ENCODE peak calls at places on chromosomes 5 and 9, in five cellular contexts. D, S, R, K and Q are unnamed samples.

GRCh38 chr9:34158362-34158869 is 20.4 kb upstream of the UBAP1 start:
- DNase-seq in D (peak; percentile 80), S (no peak), R (no peak), K (no peak), Q (peak; percentile 69)

GRCh38 chr5:1265026-1265425 is 29.8 kb downstream of the TERT start:
- DNase-seq in D (no peak), S (no peak), R (no peak), K (no peak), Q (no peak)

GRCh38 chr9:113274474-113275146 is 762 bp downstream of the CDC26 start:
- DNase-seq in D (peak; percentile 64), S (no peak), R (peak; percentile 78), K (peak; percentile 22), Q (peak; percentile 28)

GRCh38 chr5:100641833-100642232 is 106.7 kb downstream of the FAM174A start:
- DNase-seq in D (no peak), S (no peak), R (no peak), K (no peak), Q (no peak)

GRCh38 chr9:126397056-126397455 is 70.4 kb downstream of the MVB12B start:
- DNase-seq in D (no peak), S (no peak), R (peak; percentile 37), K (no peak), Q (no peak)

GRCh38 chr5:134114886-134115805 is 665 bp downstream of the TCF7 start:
- DNase-seq in D (no peak), S (peak; percentile 82), R (peak; percentile 20), K (no peak), Q (no peak)

GRCh38 chr9:114880276-114880891 is 50.0 kb downstream of the TNFSF8 start:
- DNase-seq in D (peak; percentile 45), S (no peak), R (no peak), K (no peak), Q (no peak)

GRCh38 chr5:111384220-111384619 is 128.1 kb downstream of the STARD4 start:
- DNase-seq in D (no peak), S (no peak), R (no peak), K (no peak), Q (peak; percentile 3)

GRCh38 chr9:21812945-21813568 is 10.6 kb downstream of the MTAP start:
- DNase-seq in D (peak; percentile 74), S (peak; percentile 73), R (peak; percentile 72), K (no peak), Q (peak; percentile 74)

GRCh38 chr5:31581498-31582099 is 49.5 kb downstream of the C5orf22 start:
- DNase-seq in D (peak; percentile 52), S (no peak), R (peak; percentile 56), K (peak; percentile 2), Q (no peak)

GRCh38 chr9:98075332-98075805 is 18.8 kb downstream of the NANS start:
- DNase-seq in D (peak; percentile 78), S (no peak), R (no peak), K (peak; percentile 57), Q (peak; percentile 69)

GRCh38 chr5:104569621-104570020 is 1007.0 kb upstream of the NUDT12 start:
- DNase-seq in D (no peak), S (no peak), R (no peak), K (no peak), Q (no peak)

GRCh38 chr9:14347408-14348224 is 33.7 kb upstream of the NFIB start:
- DNase-seq in D (no peak), S (peak; percentile 57), R (no peak), K (no peak), Q (peak; percentile 15)

GRCh38 chr9:77215874-77216273 is 38.5 kb downstream of the VPS13A start:
- DNase-seq in D (peak; percentile 55), S (no peak), R (peak; percentile 2), K (no peak), Q (no peak)

GRCh38 chr5:27996665-27997064 is 958.3 kb upstream of the CDH9 start:
- DNase-seq in D (no peak), S (no peak), R (no peak), K (no peak), Q (no peak)

GRCh38 chr5:111299067-111299481 is 74.9 kb downstream of the CAMK4 start:
- DNase-seq in D (no peak), S (no peak), R (peak; percentile 56), K (no peak), Q (no peak)

GRCh38 chr5:3326569-3327232 is 268.9 kb upstream of the IRX1 start:
- DNase-seq in D (no peak), S (no peak), R (no peak), K (no peak), Q (no peak)

GRCh38 chr5:180172447-180173197 is 36.4 kb downstream of the RASGEF1C start:
- DNase-seq in D (no peak), S (no peak), R (no peak), K (no peak), Q (no peak)

GRCh38 chr9:121963542-121963995 is 129.5 kb downstream of the TTLL11 start:
- DNase-seq in D (peak; percentile 88), S (no peak), R (no peak), K (no peak), Q (peak; percentile 70)

GRCh38 chr5:5751987-5752386 is 329.5 kb downstream of the ICE1 start:
- DNase-seq in D (no peak), S (no peak), R (peak; percentile 20), K (no peak), Q (no peak)

GRCh38 chr5:53378590-53379247 is 101.7 kb upstream of the FST start:
- DNase-seq in D (peak; percentile 90), S (no peak), R (no peak), K (no peak), Q (no peak)

GRCh38 chr9:98341157-98342102 is 86.0 kb upstream of the TBC1D2 start:
- DNase-seq in D (no peak), S (no peak), R (no peak), K (no peak), Q (no peak)

GRCh38 chr5:100965291-100965690 is 62.2 kb upstream of the ST8SIA4 start:
- DNase-seq in D (no peak), S (no peak), R (no peak), K (no peak), Q (no peak)

GRCh38 chr5:57184322-57184721 is 10.5 kb downstream of the GPBP1 start:
- DNase-seq in D (no peak), S (no peak), R (peak; percentile 54), K (no peak), Q (no peak)

GRCh38 chr9:96219615-96220257 is 82.2 kb downstream of the HSD17B3 start:
- DNase-seq in D (no peak), S (peak; percentile 73), R (peak; percentile 5), K (no peak), Q (no peak)

GRCh38 chr9:18124760-18125159 is 349.2 kb upstream of the ADAMTSL1 start:
- DNase-seq in D (peak; percentile 6), S (no peak), R (no peak), K (no peak), Q (no peak)

GRCh38 chr5:127031147-127031862 is 947 bp upstream of the MARCHF3 start:
- DNase-seq in D (no peak), S (peak; percentile 28), R (peak; percentile 29), K (no peak), Q (no peak)

GRCh38 chr5:145101246-145101645 is 733.9 kb downstream of the PRELID2 start:
- DNase-seq in D (no peak), S (no peak), R (peak; percentile 2), K (no peak), Q (no peak)

GRCh38 chr5:180811012-180811622 is 8.5 kb upstream of the MGAT1 start:
- DNase-seq in D (no peak), S (no peak), R (no peak), K (no peak), Q (no peak)

GRCh38 chr9:91857291-91857781 is 92.7 kb downstream of the ROR2 start:
- DNase-seq in D (peak; percentile 50), S (peak; percentile 47), R (no peak), K (no peak), Q (peak; percentile 26)

GRCh38 chr9:133682961-133683493 is 46.9 kb downstream of the DBH start:
- DNase-seq in D (no peak), S (no peak), R (no peak), K (no peak), Q (no peak)

GRCh38 chr9:83708515-83709158 is 879 bp upstream of the UBQLN1 start:
- DNase-seq in D (peak; percentile 44), S (peak; percentile 45), R (peak; percentile 44), K (peak; percentile 8), Q (peak; percentile 45)

GRCh38 chr5:159786901-159787691 is 129.2 kb upstream of the ADRA1B start:
- DNase-seq in D (peak; percentile 70), S (no peak), R (no peak), K (peak; percentile 78), Q (peak; percentile 25)

GRCh38 chr5:76403963-76404693 is 1.0 kb downstream of the IQGAP2 start:
- DNase-seq in D (no peak), S (no peak), R (peak; percentile 87), K (no peak), Q (no peak)

GRCh38 chr9:105608685-105609598 is 51.0 kb downstream of the FKTN start:
- DNase-seq in D (peak; percentile 59), S (no peak), R (peak; percentile 75), K (peak; percentile 15), Q (peak; percentile 11)

GRCh38 chr5:73902327-73903051 is 276.5 kb downstream of the ARHGEF28 start:
- DNase-seq in D (peak; percentile 77), S (no peak), R (peak; percentile 77), K (peak; percentile 54), Q (peak; percentile 12)

GRCh38 chr9:11038956-11039355 is 426.2 kb upstream of the PTPRD start:
- DNase-seq in D (no peak), S (no peak), R (no peak), K (no peak), Q (no peak)

GRCh38 chr5:139312075-139312474 is 18.5 kb downstream of the MATR3 start:
- DNase-seq in D (no peak), S (no peak), R (no peak), K (no peak), Q (no peak)

GRCh38 chr5:12272389-12272788 is 368.1 kb upstream of the CTNND2 start:
- DNase-seq in D (no peak), S (peak; percentile 53), R (no peak), K (no peak), Q (no peak)
- TF ChIP-seq CTCF in D (no peak), S (no peak), R (no peak), K (no peak), Q (peak; percentile 10)

GRCh38 chr9:1337169-1337568 is 287.0 kb downstream of the DMRT2 start:
- DNase-seq in D (no peak), S (no peak), R (no peak), K (no peak), Q (no peak)
- TF ChIP-seq CTCF in D (no peak), S (no peak), R (no peak), K (no peak), Q (no peak)

GRCh38 chr5:4335078-4335477 is 739.4 kb downstream of the IRX1 start:
- DNase-seq in D (no peak), S (no peak), R (no peak), K (no peak), Q (no peak)
- TF ChIP-seq CTCF in D (no peak), S (no peak), R (no peak), K (no peak), Q (no peak)

DNA sequence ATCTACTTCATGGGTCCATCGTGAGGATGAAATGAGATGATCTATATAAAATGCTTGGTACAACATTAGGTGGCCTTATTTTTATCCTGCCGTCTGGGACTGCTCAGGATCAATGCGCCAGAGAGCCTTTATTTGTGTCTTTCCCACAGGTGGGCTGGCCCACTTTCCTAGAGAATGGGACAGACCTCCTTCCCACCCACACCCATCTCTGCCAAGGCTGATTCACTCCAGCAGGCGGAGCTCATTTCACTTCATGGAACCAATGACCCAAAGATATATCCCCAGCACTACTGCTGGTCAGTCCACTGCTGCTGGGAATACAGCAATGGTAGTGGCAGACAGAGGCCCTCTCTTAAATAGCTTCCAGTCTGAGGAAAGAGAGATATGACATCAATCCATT is 35.7 kb downstream of the TGFBI start:
- DNase-seq in D (no peak), S (no peak), R (no peak), K (no peak), Q (no peak)
- TF ChIP-seq CTCF in D (peak; percentile 21), S (no peak), R (no peak), K (peak; percentile 7), Q (peak; percentile 51)

GRCh38 chr9:124940894-124941688 is at the start of gene GOLGA1:
- DNase-seq in D (peak; percentile 93), S (peak; percentile 98), R (peak; percentile 95), K (peak; percentile 87), Q (peak; percentile 90)
- TF ChIP-seq CTCF in D (peak; percentile 1), S (no peak), R (no peak), K (no peak), Q (no peak)